ENCODE peak calls at places on chromosomes 6 and 20, in nine cellular contexts. O is NCI-H345; P is heart left ventricle; M is GM04503; F is T-helper 1 cell; T is stimulated activated effector memory CD8-positive, alpha-beta T cell treated with anti-CD3 and anti-CD28 coated beads, Interleukin-12 subunit alpha, Interleukin-12 subunit beta, amount 100 ng/mL, for 72 hours; D is fibroblast of mammary gland; W is islet precursor cell; J is cardiac fibroblast. R is an unnamed sample.

GRCh38 chr6:10407674-10408054 is 7.2 kb downstream of the TFAP2A start:
- DNase-seq in O (no peak), P (no peak), M (no peak), F (no peak), T (no peak), D (no peak), W (no peak), J (no peak), R (no peak)

GRCh38 chr6:14423955-14424354 is 306.4 kb downstream of the CD83 start:
- DNase-seq in O (no peak), P (no peak), M (no peak), F (no peak), T (no peak), D (no peak), W (no peak), J (no peak), R (no peak)

GRCh38 chr6:158174024-158174423 is 5.9 kb downstream of the GTF2H5 start:
- DNase-seq in O (no peak), P (no peak), M (no peak), F (no peak), T (no peak), D (no peak), W (no peak), J (no peak), R (no peak)

GRCh38 chr20:41086402-41087324 is 50.7 kb upstream of the PLCG1 start:
- DNase-seq in O (peak), P (no peak), M (no peak), F (no peak), T (no peak), D (no peak), W (no peak), J (no peak), R (no peak)

GRCh38 chr6:32298632-32299336 is 72.9 kb downstream of the TSBP1 start:
- DNase-seq in O (no peak), P (no peak), M (peak), F (no peak), T (no peak), D (peak), W (no peak), J (peak), R (no peak)

GRCh38 chr20:32467506-32468312 is 109.6 kb downstream of the ASXL1 start:
- DNase-seq in O (no peak), P (peak), M (no peak), F (no peak), T (no peak), D (no peak), W (no peak), J (no peak), R (no peak)

GRCh38 chr6:165988306-165988756 is 179.3 kb downstream of the TBXT start:
- DNase-seq in O (no peak), P (no peak), M (no peak), F (no peak), T (no peak), D (no peak), W (no peak), J (no peak), R (no peak)

GRCh38 chr20:297925-298754 is 770 bp downstream of the ZCCHC3 start:
- DNase-seq in O (peak), P (peak), M (peak), F (peak), T (peak), D (peak), W (peak), J (peak), R (peak)